ENCODE peak calls at places on chromosomes 1 and 21, in six cellular contexts. W is foreskin fibroblast; S is activated gamma-delta T cell treated with anti-CD3 and anti-CD28 coated beads, Interleukin-2, amount 50 U/mL, for 16 hours; Q is T-helper 17 cell; P is choroid plexus epithelial cell; A is GM03348. V is an unnamed sample.

GRCh38 chr1:116834605-116835004 is 75.1 kb upstream of the PTGFRN start:
- DNase-seq in W (no peak), S (no peak), Q (no peak), P (no peak), A (no peak), V (no peak)

GRCh38 chr1:63663301-63663700 is 70.1 kb downstream of the PGM1 start:
- DNase-seq in W (peak), S (no peak), Q (no peak), P (peak), A (peak), V (no peak)

GRCh38 chr1:145884675-145885074 is 991 bp downstream of the ANKRD35 start:
- DNase-seq in W (peak), S (no peak), Q (no peak), P (no peak), A (peak), V (no peak)

GRCh38 chr1:205449254-205449749 is 6.5 kb downstream of the BLACAT1 start:
- DNase-seq in W (no peak), S (no peak), Q (no peak), P (no peak), A (no peak), V (no peak)

GRCh38 chr1:173669491-173669941 is at the start of gene ANKRD45:
- DNase-seq in W (peak), S (no peak), Q (no peak), P (peak), A (peak), V (no peak)

GRCh38 chr1:175857756-175858155 is 114.4 kb upstream of the TNR start:
- DNase-seq in W (no peak), S (no peak), Q (no peak), P (no peak), A (no peak), V (no peak)

GRCh38 chr1:37762516-37762915 is 2.4 kb downstream of the EPHA10 start:
- DNase-seq in W (no peak), S (no peak), Q (no peak), P (no peak), A (no peak), V (no peak)

GRCh38 chr1:214326406-214326805 is 45.4 kb downstream of the SMYD2 start:
- DNase-seq in W (no peak), S (no peak), Q (no peak), P (no peak), A (no peak), V (peak)

GRCh38 chr1:22850681-22851080 is 122.0 kb downstream of the LACTBL1 start:
- DNase-seq in W (peak), S (no peak), Q (no peak), P (peak), A (no peak), V (no peak)

GRCh38 chr21:46124083-46124925 is 26.4 kb downstream of the COL6A2 start:
- DNase-seq in W (no peak), S (no peak), Q (peak), P (no peak), A (no peak), V (peak)

GRCh38 chr1:235207202-235207565 is 46.1 kb upstream of the RBM34 start:
- DNase-seq in W (no peak), S (no peak), Q (peak), P (no peak), A (no peak), V (no peak)

GRCh38 chr1:119547306-119547705 is 40.3 kb downstream of the HSD3B1 start:
- DNase-seq in W (no peak), S (no peak), Q (no peak), P (no peak), A (no peak), V (no peak)

GRCh38 chr1:213135572-213135971 is 84.5 kb downstream of the RPS6KC1 start:
- DNase-seq in W (peak), S (no peak), Q (no peak), P (peak), A (peak), V (no peak)

GRCh38 chr1:204637985-204638356 is 47.6 kb downstream of the LRRN2 start:
- DNase-seq in W (no peak), S (no peak), Q (no peak), P (no peak), A (peak), V (no peak)

GRCh38 chr1:17588048-17588781 is 48.7 kb downstream of the ARHGEF10L start:
- DNase-seq in W (peak), S (no peak), Q (no peak), P (peak), A (peak), V (peak)

GRCh38 chr1:227797144-227797543 is 18.3 kb upstream of the PRSS38 start:
- DNase-seq in W (no peak), S (no peak), Q (no peak), P (no peak), A (no peak), V (no peak)

GRCh38 chr21:36388835-36389234 is 3.6 kb downstream of the CHAF1B start:
- DNase-seq in W (peak), S (no peak), Q (no peak), P (peak), A (peak), V (no peak)

GRCh38 chr1:21590116-21590905 is 78.8 kb downstream of the RAP1GAP start:
- DNase-seq in W (no peak), S (no peak), Q (no peak), P (no peak), A (no peak), V (no peak)

GRCh38 chr21:34881894-34882371 is 167.2 kb downstream of the RUNX1 start:
- DNase-seq in W (peak), S (no peak), Q (no peak), P (peak), A (peak), V (no peak)

GRCh38 chr1:225658041-225658440 is 5.1 kb upstream of the ENAH start:
- DNase-seq in W (peak), S (no peak), Q (no peak), P (peak), A (peak), V (no peak)

GRCh38 chr1:223631367-223631977 is 34.0 kb downstream of the CAPN8 start:
- DNase-seq in W (peak), S (no peak), Q (no peak), P (peak), A (no peak), V (no peak)

GRCh38 chr1:67645495-67646144 is 39.4 kb upstream of the GADD45A start:
- DNase-seq in W (peak), S (no peak), Q (no peak), P (peak), A (no peak), V (peak)

GRCh38 chr1:169514566-169515270 is 29.0 kb upstream of the SLC19A2 start:
- DNase-seq in W (peak), S (no peak), Q (no peak), P (peak), A (no peak), V (no peak)

GRCh38 chr1:40876891-40877290 is 14.7 kb upstream of the CITED4 start:
- DNase-seq in W (peak), S (no peak), Q (no peak), P (no peak), A (no peak), V (no peak)

GRCh38 chr1:94531664-94532063 is 9.9 kb downstream of the F3 start:
- DNase-seq in W (no peak), S (no peak), Q (no peak), P (peak), A (no peak), V (no peak)

GRCh38 chr1:10059329-10059691 is 26.6 kb downstream of the UBE4B start:
- DNase-seq in W (no peak), S (no peak), Q (no peak), P (no peak), A (no peak), V (no peak)

GRCh38 chr1:181033799-181034391 is at the start of gene MR1:
- DNase-seq in W (peak), S (peak), Q (no peak), P (peak), A (peak), V (no peak)

GRCh38 chr21:19540287-19540686 is 1136.7 kb upstream of the TMPRSS15 start:
- DNase-seq in W (no peak), S (no peak), Q (no peak), P (no peak), A (no peak), V (no peak)

GRCh38 chr1:186541003-186541402 is 80.1 kb upstream of the PDC start:
- DNase-seq in W (no peak), S (no peak), Q (no peak), P (no peak), A (no peak), V (no peak)

GRCh38 chr1:172487550-172487949 is 43.7 kb upstream of the PIGC start:
- DNase-seq in W (peak), S (no peak), Q (no peak), P (peak), A (no peak), V (no peak)

GRCh38 chr1:209652121-209652742 is at the start of gene LAMB3:
- DNase-seq in W (no peak), S (no peak), Q (no peak), P (no peak), A (no peak), V (peak)

GRCh38 chr1:178500091-178500770 is 3.5 kb upstream of the CLEC20A start:
- DNase-seq in W (no peak), S (no peak), Q (no peak), P (no peak), A (no peak), V (no peak)

GRCh38 chr1:3306583-3307285 is 147.7 kb upstream of the ARHGEF16 start:
- DNase-seq in W (peak), S (no peak), Q (no peak), P (peak), A (peak), V (no peak)

GRCh38 chr1:31208361-31208945 is 31.2 kb downstream of the NKAIN1 start:
- DNase-seq in W (no peak), S (no peak), Q (no peak), P (no peak), A (no peak), V (no peak)

GRCh38 chr1:230185076-230186001 is 118.3 kb downstream of the GALNT2 start:
- DNase-seq in W (no peak), S (no peak), Q (no peak), P (peak), A (no peak), V (peak)

GRCh38 chr1:56171670-56172069 is 407.7 kb downstream of the PLPP3 start:
- DNase-seq in W (no peak), S (no peak), Q (no peak), P (no peak), A (no peak), V (no peak)

GRCh38 chr1:15931884-15932283 is 44.0 kb downstream of the ZBTB17 start:
- DNase-seq in W (no peak), S (no peak), Q (no peak), P (no peak), A (no peak), V (no peak)

GRCh38 chr1:68808351-68808750 is 311.5 kb upstream of the DEPDC1 start:
- DNase-seq in W (peak), S (no peak), Q (no peak), P (peak), A (no peak), V (no peak)